ENCODE peak calls at places on chromosomes 12 and 14, in six cellular contexts. N is heart left ventricle, J is upper lobe of right lung, X is transverse colon, M is OCI-LY7, S is adrenal gland. U is an unnamed sample.

GRCh38 chr12:98738539-98738938 is 93.4 kb downstream of the APAF1 start:
- DNase-seq in N (no peak), J (no peak), X (no peak), M (no peak), S (no peak), U (no peak)

GRCh38 chr14:26917086-26917485 is 319.3 kb upstream of the NOVA1 start:
- DNase-seq in N (no peak), J (no peak), X (no peak), M (peak; percentile 1), S (no peak), U (no peak)

GRCh38 chr12:8564656-8565055 is 24.0 kb upstream of the CLEC4E start:
- DNase-seq in N (no peak), J (no peak), X (no peak), M (no peak), S (no peak), U (no peak)

GRCh38 chr12:24697295-24697694 is 251.6 kb downstream of the BCAT1 start:
- DNase-seq in N (no peak), J (no peak), X (no peak), M (no peak), S (no peak), U (no peak)

GRCh38 chr12:67710582-67710981 is 62.0 kb downstream of the DYRK2 start:
- DNase-seq in N (no peak), J (no peak), X (peak; percentile 83), M (no peak), S (no peak), U (no peak)

GRCh38 chr14:91396959-91397815 is 20.4 kb downstream of the CCDC88C start:
- DNase-seq in N (peak; percentile 34), J (no peak), X (peak; percentile 88), M (peak; percentile 87), S (no peak), U (peak; percentile 47)

GRCh38 chr14:51228890-51229289 is 11.2 kb upstream of the TMX1 start:
- DNase-seq in N (no peak), J (no peak), X (no peak), M (no peak), S (no peak), U (no peak)

GRCh38 chr12:122825773-122826724 is 9.2 kb upstream of the HIP1R start:
- DNase-seq in N (no peak), J (no peak), X (no peak), M (no peak), S (no peak), U (peak; percentile 14)

GRCh38 chr12:122474324-122474716 is 26.4 kb downstream of the ZCCHC8 start:
- DNase-seq in N (no peak), J (no peak), X (no peak), M (no peak), S (peak; percentile 1), U (no peak)

GRCh38 chr14:94617366-94617941 is 5.3 kb downstream of the SERPINA3 start:
- DNase-seq in N (no peak), J (no peak), X (no peak), M (no peak), S (no peak), U (no peak)

GRCh38 chr12:49868952-49869815 is 26.3 kb upstream of the BCDIN3D start:
- DNase-seq in N (peak; percentile 95), J (peak; percentile 82), X (peak; percentile 46), M (no peak), S (peak; percentile 69), U (no peak)

GRCh38 chr12:47349770-47350408 is 270.1 kb upstream of the AMIGO2 start:
- DNase-seq in N (no peak), J (no peak), X (no peak), M (no peak), S (no peak), U (peak; percentile 54)
- H3K27ac ChIP-seq in N (no peak overlapping the region), J (no peak overlapping the region), X (no peak overlapping the region), M (no peak overlapping the region), S (no peak overlapping the region), U (peak overlapping the region; percentile 38)

DNA sequence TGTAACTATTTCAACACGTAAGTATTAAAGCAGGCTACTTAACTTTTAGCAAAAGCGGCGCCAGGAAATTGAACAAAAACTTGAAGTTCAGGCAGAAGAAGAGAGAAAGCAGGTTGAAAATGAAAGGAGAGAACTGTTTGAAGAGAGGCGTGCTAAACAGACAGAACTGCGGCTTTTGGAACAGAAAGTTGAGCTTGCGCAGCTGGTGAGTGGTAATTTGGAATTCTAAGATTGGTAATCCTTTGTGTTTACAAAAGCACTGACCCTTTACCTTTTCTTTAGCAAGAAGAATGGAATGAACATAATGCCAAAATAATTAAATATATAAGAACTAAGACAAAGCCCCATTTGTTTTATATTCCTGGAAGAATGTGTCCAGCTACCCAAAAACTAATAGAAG is 4.0 kb downstream of the PNN start:
- DNase-seq in N (no peak), J (no peak), X (no peak), M (no peak), S (no peak), U (no peak)
- H3K4me1 ChIP-seq in N (peaks cover 24% of the 10 kb centered on the region), J (peaks cover 14% of the 10 kb centered on the region), X (peaks cover 15% of the 10 kb centered on the region), M (peaks cover 16% of the 10 kb centered on the region), S (peaks cover 6% of the 10 kb centered on the region), U (peaks cover 14% of the 10 kb centered on the region)

GRCh38 chr14:67773844-67774377 is 42.5 kb downstream of the ZFYVE26 start:
- DNase-seq in N (no peak), J (no peak), X (no peak), M (no peak), S (no peak), U (no peak)
- H3K36me3 ChIP-seq in N (peaks cover 97% of the 10 kb centered on the region), J (peaks cover 100% of the 10 kb centered on the region), X (peaks cover 61% of the 10 kb centered on the region), M (peaks cover 97% of the 10 kb centered on the region), S (peaks cover 89% of the 10 kb centered on the region), U (peaks cover 94% of the 10 kb centered on the region)

GRCh38 chr14:62445570-62445969 is 599.7 kb downstream of the KCNH5 start:
- DNase-seq in N (no peak), J (no peak), X (no peak), M (no peak), S (no peak), U (no peak)
- H3K27ac ChIP-seq in N (no peak overlapping the region), J (no peak overlapping the region), X (no peak overlapping the region), M (no peak overlapping the region), S (no peak overlapping the region), U (no peak overlapping the region)

GRCh38 chr14:100239200-100239839 is 376 bp downstream of the YY1 start:
- DNase-seq in N (peak; percentile 59), J (peak; percentile 73), X (peak; percentile 38), M (no peak), S (peak; percentile 58), U (peak; percentile 18)
- H3K4me1 ChIP-seq in N (peaks cover 68% of the 10 kb centered on the region), J (peaks cover 54% of the 10 kb centered on the region), X (peaks cover 28% of the 10 kb centered on the region), M (peaks cover 60% of the 10 kb centered on the region), S (peaks cover 28% of the 10 kb centered on the region), U (peaks cover 62% of the 10 kb centered on the region)

GRCh38 chr14:76194327-76194726 is 42.6 kb downstream of the GPATCH2L start:
- DNase-seq in N (no peak), J (no peak), X (no peak), M (peak; percentile 11), S (no peak), U (no peak)

GRCh38 chr14:76195003-76195402 is 43.3 kb downstream of the GPATCH2L start:
- DNase-seq in N (no peak), J (no peak), X (no peak), M (no peak), S (no peak), U (no peak)

GRCh38 chr14:76201162-76201561 is 49.4 kb downstream of the GPATCH2L start:
- DNase-seq in N (no peak), J (no peak), X (no peak), M (no peak), S (no peak), U (no peak)

GRCh38 chr14:76193696-76194095 is 42.0 kb downstream of the GPATCH2L start:
- DNase-seq in N (no peak), J (no peak), X (no peak), M (no peak), S (no peak), U (no peak)

GRCh38 chr14:76196980-76197379 is 45.3 kb downstream of the GPATCH2L start:
- DNase-seq in N (no peak), J (no peak), X (no peak), M (no peak), S (no peak), U (no peak)
- H3K36me3 ChIP-seq in N (peaks cover 59% of the 10 kb centered on the region), J (peaks cover 82% of the 10 kb centered on the region), X (peaks cover 25% of the 10 kb centered on the region), M (peaks cover 95% of the 10 kb centered on the region), S (peaks cover 58% of the 10 kb centered on the region), U (peaks cover 81% of the 10 kb centered on the region)

DNA sequence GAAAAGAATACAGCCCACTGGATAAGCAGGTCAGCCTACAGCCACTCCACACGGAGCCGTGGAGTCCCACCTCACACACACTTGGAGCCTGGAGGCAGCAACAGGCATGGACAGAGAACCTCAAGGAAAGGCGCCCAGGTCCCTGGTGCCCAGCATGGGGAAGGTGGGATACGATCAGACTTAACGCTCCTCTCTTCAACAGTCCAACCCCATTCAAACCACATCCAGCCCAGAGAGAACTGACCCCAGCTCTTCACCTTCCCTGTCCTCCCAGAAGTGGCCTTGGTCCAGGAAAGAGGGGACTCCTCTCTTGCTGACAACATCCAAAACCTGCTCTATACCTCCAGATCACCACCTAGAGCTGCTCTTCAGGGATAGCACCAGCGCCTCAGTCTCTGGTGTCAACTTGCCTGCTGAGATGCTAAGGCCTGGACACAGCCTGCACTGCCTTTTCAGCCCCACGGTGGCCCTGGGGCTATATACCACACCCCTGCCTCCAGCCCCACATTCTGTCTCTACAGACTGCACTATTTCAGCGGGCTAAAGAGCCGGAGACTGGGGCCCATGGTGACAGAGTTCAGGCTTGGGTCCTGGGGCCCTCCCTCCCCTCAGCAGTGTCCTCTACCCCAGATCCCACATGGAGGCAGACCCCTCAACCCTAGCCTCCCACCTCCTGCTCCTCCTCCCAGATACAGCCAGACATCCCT is 7.0 kb downstream of the ADCY6 start:
- DNase-seq in N (no peak), J (no peak), X (no peak), M (no peak), S (no peak), U (no peak)
- H3K27ac ChIP-seq in N (peak overlapping the region; percentile 91), J (no peak overlapping the region), X (peak overlapping the region; percentile 72), M (no peak overlapping the region), S (no peak overlapping the region), U (no peak overlapping the region)

GRCh38 chr12:47591795-47592194 is 114.0 kb downstream of the RPAP3 start:
- DNase-seq in N (no peak), J (no peak), X (no peak), M (no peak), S (no peak), U (no peak)
- H3K4me1 ChIP-seq in N (peaks cover 12% of the 10 kb centered on the region), J (no peaks in the 10 kb centered on the region), X (peaks cover 12% of the 10 kb centered on the region), M (no peaks in the 10 kb centered on the region), S (no peaks in the 10 kb centered on the region), U (no peaks in the 10 kb centered on the region)

U was measured in CD4-positive, CD25-positive, alpha-beta regulatory T cell.